ENCODE peak calls at places on chromosomes 16 and 17, in eight cellular contexts. C is lung, A is uterus, F is upper lobe of left lung, O is suprapubic skin, Z is endodermal cell, W is psoas muscle, K is cardiac muscle cell. J is an unnamed sample. For H3K9me3, the result is how much of the 10 kb centered on the place peaks cover.

GRCh38 chr17:67559381-67559966 is 158.3 kb upstream of the NOL11 start:
- DNase-seq in F (no peak), W (no peak), A (no peak), O (no peak), K (no peak), Z (peak), C (no peak), J (no peak)

GRCh38 chr17:33962857-33963655 is 292.0 kb upstream of the CCL2 start:
- DNase-seq in O (peak), W (no peak), F (no peak), K (no peak), C (no peak), Z (no peak), A (no peak), J (no peak)

GRCh38 chr17:80284631-80285030 is 24.0 kb downstream of the RNF213 start:
- DNase-seq in C (no peak), W (peak), Z (peak), O (no peak), A (no peak), K (no peak), F (no peak), J (no peak)

GRCh38 chr16:75392911-75393310 is 40.4 kb downstream of the CFDP1 start:
- DNase-seq in A (no peak), C (no peak), O (no peak), F (no peak), Z (no peak), K (no peak), W (no peak), J (no peak)

GRCh38 chr17:63096426-63096825 is 130.4 kb downstream of the TANC2 start:
- DNase-seq in W (no peak), Z (no peak), C (no peak), A (no peak), K (no peak), O (no peak), F (no peak), J (no peak)

GRCh38 chr17:49976163-49976827 is 7.3 kb downstream of the DLX4 start:
- DNase-seq in O (no peak), A (no peak), W (no peak), C (no peak), K (no peak), F (no peak), Z (peak), J (no peak)

GRCh38 chr17:76379646-76380376 is 4.6 kb upstream of the SPHK1 start:
- DNase-seq in W (no peak), F (no peak), Z (no peak), A (no peak), K (no peak), C (no peak), O (no peak), J (no peak)

GRCh38 chr16:89322381-89323119 is 105.0 kb downstream of the ZNF778 start:
- DNase-seq in A (peak), Z (peak), F (peak), W (peak), O (no peak), C (peak), K (peak), J (no peak)

GRCh38 chr16:56451753-56452689 is 667 bp downstream of the OGFOD1 start:
- DNase-seq in A (no peak), C (no peak), F (peak), K (peak), O (no peak), Z (peak), W (peak), J (no peak)

GRCh38 chr17:40086150-40087044 is 14.0 kb downstream of the NR1D1 start:
- DNase-seq in K (peak), Z (peak), O (no peak), F (no peak), W (peak), C (no peak), A (peak), J (no peak)

GRCh38 chr17:63698886-63699637 is 863 bp downstream of the LIMD2 start:
- DNase-seq in O (no peak), A (peak), F (peak), K (peak), C (no peak), Z (peak), W (peak), J (peak)

GRCh38 chr16:81001330-81001729 is 5.4 kb downstream of the CMC2 start:
- DNase-seq in Z (no peak), A (no peak), C (no peak), F (no peak), K (no peak), W (no peak), O (no peak), J (no peak)

GRCh38 chr17:71919181-71919580 is 201.6 kb upstream of the SOX9 start:
- DNase-seq in Z (no peak), C (no peak), W (no peak), A (no peak), F (no peak), K (peak), O (no peak), J (no peak)

GRCh38 chr17:337022-337420 is 15.6 kb downstream of the RPH3AL start:
- DNase-seq in C (no peak), Z (no peak), F (no peak), A (no peak), K (no peak), O (no peak), W (no peak), J (no peak)

GRCh38 chr17:58991718-58992331 is 114.9 kb downstream of the TRIM37 start:
- DNase-seq in K (peak), A (no peak), F (peak), Z (no peak), W (no peak), C (peak), O (no peak), J (no peak)

GRCh38 chr16:61182416-61182815 is 853.8 kb downstream of the CDH8 start:
- DNase-seq in Z (no peak), W (no peak), K (no peak), F (no peak), C (no peak), O (no peak), A (no peak), J (no peak)

GRCh38 chr16:85303354-85303883 is 191.1 kb upstream of the CIBAR2 start:
- DNase-seq in W (peak), C (peak), Z (peak), F (peak), A (peak), K (peak), O (no peak), J (peak)

GRCh38 chr16:75088226-75088625 is 28.4 kb downstream of the LDHD start:
- DNase-seq in A (no peak), F (no peak), K (no peak), W (no peak), Z (no peak), O (no peak), C (no peak), J (no peak)

GRCh38 chr17:4592240-4593005 is 8.1 kb downstream of the SMTNL2 start:
- DNase-seq in O (no peak), A (no peak), W (no peak), K (no peak), C (no peak), F (no peak), Z (no peak), J (no peak)

GRCh38 chr17:15883617-15884111 is 61.3 kb upstream of the ADORA2B start:
- DNase-seq in F (no peak), A (no peak), O (no peak), Z (no peak), C (no peak), W (no peak), K (peak), J (no peak)

GRCh38 chr16:80158766-80159165 is 382.0 kb upstream of the DYNLRB2 start:
- DNase-seq in Z (no peak), K (no peak), O (no peak), F (no peak), A (no peak), W (no peak), C (no peak), J (no peak)

GRCh38 chr17:81734405-81735055 is 22.4 kb downstream of the SLC25A10 start:
- DNase-seq in Z (peak), A (no peak), F (no peak), W (no peak), O (no peak), K (no peak), C (no peak), J (no peak)

GRCh38 chr17:48413613-48414405 is 16.2 kb downstream of the SKAP1 start:
- DNase-seq in W (no peak), K (no peak), C (no peak), A (no peak), F (no peak), O (no peak), Z (no peak), J (no peak)

GRCh38 chr17:60106377-60107059 is 27.8 kb upstream of the HEATR6 start:
- DNase-seq in W (no peak), C (peak), F (no peak), O (no peak), Z (peak), A (no peak), K (peak), J (no peak)

GRCh38 chr17:66954632-66955031 is 9.9 kb upstream of the CACNG4 start:
- DNase-seq in K (no peak), W (no peak), C (no peak), Z (no peak), F (no peak), O (no peak), A (no peak), J (no peak)

GRCh38 chr17:15955793-15956541 is 11.0 kb downstream of the ADORA2B start:
- DNase-seq in W (no peak), O (no peak), A (no peak), C (no peak), Z (peak), F (no peak), K (peak), J (no peak)

GRCh38 chr17:6435968-6436367 is 1.0 kb upstream of the AIPL1 start:
- DNase-seq in Z (peak), F (peak), C (peak), W (peak), K (peak), O (no peak), A (peak), J (peak)

GRCh38 chr16:59249049-59249448 is 514.9 kb upstream of the GOT2 start:
- DNase-seq in Z (peak), C (no peak), A (no peak), K (no peak), W (no peak), O (no peak), F (no peak), J (no peak)

GRCh38 chr17:76135810-76136188 is 5.2 kb downstream of the FOXJ1 start:
- DNase-seq in C (no peak), O (no peak), F (no peak), K (no peak), A (no peak), W (no peak), Z (peak), J (no peak)

GRCh38 chr17:65564793-65565192 is 3.3 kb upstream of the AXIN2 start:
- DNase-seq in A (peak), F (peak), Z (no peak), K (peak), C (no peak), O (no peak), W (no peak), J (no peak)

GRCh38 chr16:86497551-86498021 is 12.7 kb upstream of the FOXF1 start:
- DNase-seq in O (no peak), W (no peak), A (no peak), F (no peak), Z (peak), C (no peak), K (no peak), J (no peak)

GRCh38 chr16:1745181-1745899 is 26.0 kb downstream of the NME3 start:
- DNase-seq in K (peak), A (no peak), F (no peak), W (no peak), C (no peak), Z (no peak), O (no peak), J (no peak)

GRCh38 chr17:77414811-77415400 is 274.1 kb downstream of the SEC14L1 start:
- DNase-seq in O (no peak), W (no peak), Z (no peak), K (no peak), F (no peak), C (no peak), A (no peak), J (no peak)

GRCh38 chr17:44820631-44821196 is 9.4 kb downstream of the GJC1 start:
- DNase-seq in W (no peak), K (peak), F (no peak), O (no peak), A (no peak), C (no peak), Z (no peak), J (no peak)

GRCh38 chr16:1125471-1125870 is 27.4 kb upstream of the CACNA1H start:
- DNase-seq in F (no peak), Z (no peak), C (no peak), O (no peak), K (peak), A (no peak), W (no peak), J (no peak)

GRCh38 chr17:29764217-29764616 is 141.5 kb upstream of the CORO6 start:
- DNase-seq in A (no peak), O (no peak), K (no peak), W (no peak), C (no peak), F (no peak), Z (no peak), J (no peak)

GRCh38 chr16:23948949-23949392 is 113.2 kb downstream of the PRKCB start:
- DNase-seq in O (no peak), F (no peak), A (no peak), W (no peak), Z (no peak), C (no peak), K (no peak), J (peak)

GRCh38 chr17:77106874-77107358 is 33.9 kb upstream of the SEC14L1 start:
- DNase-seq in W (no peak), Z (peak), F (no peak), C (no peak), A (no peak), O (no peak), K (no peak), J (no peak)

GRCh38 chr17:57708401-57708800 is 36.7 kb downstream of the CCDC182 start:
- DNase-seq in A (no peak), K (peak), C (peak), Z (no peak), W (no peak), O (no peak), F (no peak), J (no peak)
- H3K4me3 ChIP-seq in A (no peak), K (no peak), C (no peak), Z (no peak), W (no peak), O (no peak), F (no peak), J (no peak)

DNA sequence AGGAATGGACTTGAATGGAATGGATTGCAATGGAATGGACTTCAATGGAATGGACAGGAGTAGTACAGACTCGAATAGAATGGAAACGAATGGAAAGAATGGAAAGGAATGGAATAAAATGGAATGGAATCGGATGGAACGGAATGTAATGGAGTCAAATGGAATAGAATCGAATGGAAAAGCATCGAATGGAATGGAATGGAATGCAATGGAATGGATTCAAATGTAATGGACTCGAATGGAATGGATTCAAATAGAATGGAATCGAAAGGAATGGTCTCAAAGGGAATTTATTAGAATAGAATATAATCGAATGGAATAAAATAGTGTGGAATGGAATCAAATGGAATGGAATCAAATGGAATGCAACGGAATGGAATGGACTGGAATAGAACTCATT is 484.9 kb upstream of the WSB1 start:
- DNase-seq in C (no peak), O (no peak), K (no peak), W (no peak), A (no peak), Z (no peak), F (no peak), J (no peak)
- H3K9me3 ChIP-seq in C (under half), O (under half), K (under half), W (under half), A (under half), Z (half or more), F (under half), J (under half)

GRCh38 chr16:4319454-4319853 is 3.6 kb downstream of the GLIS2 start:
- DNase-seq in A (peak), C (no peak), F (peak), W (peak), K (no peak), O (no peak), Z (no peak), J (no peak)
- H3K4me3 ChIP-seq in A (no peak), C (no peak), F (peak), W (peak), K (no peak), O (peak), Z (no peak), J (no peak)

DNA sequence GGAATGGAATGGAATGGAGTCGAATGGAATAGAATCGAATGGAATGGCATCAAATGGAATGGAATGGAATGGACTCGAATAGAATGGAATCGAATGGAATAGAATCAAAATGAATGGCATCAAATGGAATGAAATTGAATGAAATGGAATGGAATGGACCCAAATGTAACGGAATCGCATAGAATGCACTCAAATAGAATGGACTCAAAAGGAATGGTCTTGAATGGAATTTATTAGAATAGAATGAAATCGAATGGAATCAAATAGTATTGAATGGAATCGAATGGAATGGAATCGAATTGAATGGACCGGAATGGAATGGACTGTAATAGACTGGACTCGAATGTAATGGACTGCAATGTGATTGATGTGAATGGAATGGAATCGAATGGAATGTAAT is 501.4 kb upstream of the WSB1 start:
- DNase-seq in Z (no peak), A (no peak), C (no peak), W (no peak), K (peak), O (no peak), F (no peak), J (no peak)
- H3K9me3 ChIP-seq in Z (half or more), A (under half), C (under half), W (half or more), K (under half), O (under half), F (under half), J (under half)